ENCODE peak calls at places on chromosomes 16 and 17, in seven cellular contexts. W, M, B, O, H, K and N are unnamed samples.

GRCh38 chr17:70848785-70849184 is 679.5 kb downstream of the KCNJ2 start:
- DNase-seq in W (no peak), M (no peak), B (no peak), O (no peak), H (no peak), K (no peak), N (no peak)

GRCh38 chr17:59165933-59166342 is 10.4 kb downstream of the PRR11 start:
- DNase-seq in W (peak), M (no peak), B (peak), O (no peak), H (no peak), K (peak), N (peak)

GRCh38 chr17:6173653-6174052 is 103.5 kb downstream of the WSCD1 start:
- DNase-seq in W (no peak), M (no peak), B (no peak), O (no peak), H (no peak), K (no peak), N (no peak)

GRCh38 chr16:12611006-12611477 is 192.6 kb downstream of the CPPED1 start:
- DNase-seq in W (no peak), M (no peak), B (no peak), O (no peak), H (no peak), K (no peak), N (no peak)

GRCh38 chr17:72126575-72127486 is 6.0 kb downstream of the SOX9 start:
- DNase-seq in W (no peak), M (no peak), B (no peak), O (no peak), H (no peak), K (no peak), N (no peak)

GRCh38 chr16:12458051-12458450 is 345.6 kb downstream of the CPPED1 start:
- DNase-seq in W (no peak), M (no peak), B (no peak), O (no peak), H (no peak), K (no peak), N (no peak)

GRCh38 chr17:57160624-57161023 is 75.6 kb downstream of the AKAP1 start:
- DNase-seq in W (no peak), M (no peak), B (no peak), O (no peak), H (no peak), K (no peak), N (no peak)

GRCh38 chr17:76383645-76384221 is 676 bp upstream of the SPHK1 start:
- DNase-seq in W (peak), M (no peak), B (peak), O (no peak), H (peak), K (no peak), N (no peak)